ENCODE peak calls at places on chromosomes 6 and 20, in ten cellular contexts. One of them, this sample, is unnamed.
A peak's percentile ranks its signal among the peaks of the same experiment; 100 is the strongest.

GRCh38 chr6:125858427-125859320 is 67.9 kb downstream of the NCOA7 start:
- DNase-seq in ovary: peak; percentile 57
- DNase-seq in retinal pigment epithelial cell: no peak
- DNase-seq in brain microvascular endothelial cell: peak; percentile 51
- DNase-seq in IMR-90: peak; percentile 80
- DNase-seq in psoas muscle: no peak
- DNase-seq in GM12865: peak; percentile 79
- DNase-seq in right lobe of liver: peak; percentile 70
- DNase-seq in ascending aorta: no peak
- DNase-seq in left ventricle myocardium inferior: no peak
- DNase-seq in this sample: peak; percentile 86

GRCh38 chr6:140178550-140179334 is 804.3 kb upstream of the CITED2 start:
- DNase-seq in ovary: no peak
- DNase-seq in retinal pigment epithelial cell: no peak
- DNase-seq in brain microvascular endothelial cell: peak; percentile 40
- DNase-seq in IMR-90: peak; percentile 81
- DNase-seq in psoas muscle: no peak
- DNase-seq in GM12865: no peak
- DNase-seq in right lobe of liver: no peak
- DNase-seq in ascending aorta: no peak
- DNase-seq in left ventricle myocardium inferior: no peak
- DNase-seq in this sample: peak; percentile 17

GRCh38 chr20:36481380-36482043 is 59.8 kb upstream of the MYL9 start:
- DNase-seq in ovary: no peak
- DNase-seq in retinal pigment epithelial cell: peak; percentile 41
- DNase-seq in brain microvascular endothelial cell: no peak
- DNase-seq in IMR-90: no peak
- DNase-seq in psoas muscle: no peak
- DNase-seq in GM12865: no peak
- DNase-seq in right lobe of liver: no peak
- DNase-seq in ascending aorta: no peak
- DNase-seq in left ventricle myocardium inferior: no peak
- DNase-seq in this sample: no peak

GRCh38 chr20:1463971-1464570 is 2.6 kb downstream of the NSFL1C start:
- DNase-seq in ovary: no peak
- DNase-seq in retinal pigment epithelial cell: no peak
- DNase-seq in brain microvascular endothelial cell: no peak
- DNase-seq in IMR-90: no peak
- DNase-seq in psoas muscle: no peak
- DNase-seq in GM12865: no peak
- DNase-seq in right lobe of liver: no peak
- DNase-seq in ascending aorta: no peak
- DNase-seq in left ventricle myocardium inferior: no peak
- DNase-seq in this sample: no peak

GRCh38 chr6:41737591-41738130 is 2.3 kb upstream of the TFEB start:
- DNase-seq in ovary: no peak
- DNase-seq in retinal pigment epithelial cell: no peak
- DNase-seq in brain microvascular endothelial cell: no peak
- DNase-seq in IMR-90: no peak
- DNase-seq in psoas muscle: no peak
- DNase-seq in GM12865: no peak
- DNase-seq in right lobe of liver: no peak
- DNase-seq in ascending aorta: no peak
- DNase-seq in left ventricle myocardium inferior: no peak
- DNase-seq in this sample: no peak

GRCh38 chr6:52503853-52504777 is 72.7 kb downstream of the TRAM2 start:
- DNase-seq in ovary: peak; percentile 59
- DNase-seq in retinal pigment epithelial cell: peak; percentile 72
- DNase-seq in brain microvascular endothelial cell: peak; percentile 85
- DNase-seq in IMR-90: peak; percentile 72
- DNase-seq in psoas muscle: peak; percentile 97
- DNase-seq in GM12865: no peak
- DNase-seq in right lobe of liver: peak; percentile 79
- DNase-seq in ascending aorta: peak; percentile 93
- DNase-seq in left ventricle myocardium inferior: peak; percentile 90
- DNase-seq in this sample: peak; percentile 99

GRCh38 chr6:220736-221475 is 71.4 kb upstream of the DUSP22 start:
- DNase-seq in ovary: no peak
- DNase-seq in retinal pigment epithelial cell: no peak
- DNase-seq in brain microvascular endothelial cell: no peak
- DNase-seq in IMR-90: peak; percentile 72
- DNase-seq in psoas muscle: no peak
- DNase-seq in GM12865: peak; percentile 90
- DNase-seq in right lobe of liver: no peak
- DNase-seq in ascending aorta: peak; percentile 13
- DNase-seq in left ventricle myocardium inferior: no peak
- DNase-seq in this sample: no peak

GRCh38 chr20:22127587-22127986 is 422.1 kb downstream of the PAX1 start:
- DNase-seq in ovary: no peak
- DNase-seq in retinal pigment epithelial cell: no peak
- DNase-seq in brain microvascular endothelial cell: no peak
- DNase-seq in IMR-90: no peak
- DNase-seq in psoas muscle: no peak
- DNase-seq in GM12865: no peak
- DNase-seq in right lobe of liver: no peak
- DNase-seq in ascending aorta: no peak
- DNase-seq in left ventricle myocardium inferior: no peak
- DNase-seq in this sample: no peak

GRCh38 chr6:109713097-109713496 is 22.0 kb downstream of the FIG4 start:
- DNase-seq in ovary: no peak
- DNase-seq in retinal pigment epithelial cell: no peak
- DNase-seq in brain microvascular endothelial cell: no peak
- DNase-seq in IMR-90: no peak
- DNase-seq in psoas muscle: peak; percentile 47
- DNase-seq in GM12865: no peak
- DNase-seq in right lobe of liver: no peak
- DNase-seq in ascending aorta: no peak
- DNase-seq in left ventricle myocardium inferior: no peak
- DNase-seq in this sample: peak; percentile 14

DNA sequence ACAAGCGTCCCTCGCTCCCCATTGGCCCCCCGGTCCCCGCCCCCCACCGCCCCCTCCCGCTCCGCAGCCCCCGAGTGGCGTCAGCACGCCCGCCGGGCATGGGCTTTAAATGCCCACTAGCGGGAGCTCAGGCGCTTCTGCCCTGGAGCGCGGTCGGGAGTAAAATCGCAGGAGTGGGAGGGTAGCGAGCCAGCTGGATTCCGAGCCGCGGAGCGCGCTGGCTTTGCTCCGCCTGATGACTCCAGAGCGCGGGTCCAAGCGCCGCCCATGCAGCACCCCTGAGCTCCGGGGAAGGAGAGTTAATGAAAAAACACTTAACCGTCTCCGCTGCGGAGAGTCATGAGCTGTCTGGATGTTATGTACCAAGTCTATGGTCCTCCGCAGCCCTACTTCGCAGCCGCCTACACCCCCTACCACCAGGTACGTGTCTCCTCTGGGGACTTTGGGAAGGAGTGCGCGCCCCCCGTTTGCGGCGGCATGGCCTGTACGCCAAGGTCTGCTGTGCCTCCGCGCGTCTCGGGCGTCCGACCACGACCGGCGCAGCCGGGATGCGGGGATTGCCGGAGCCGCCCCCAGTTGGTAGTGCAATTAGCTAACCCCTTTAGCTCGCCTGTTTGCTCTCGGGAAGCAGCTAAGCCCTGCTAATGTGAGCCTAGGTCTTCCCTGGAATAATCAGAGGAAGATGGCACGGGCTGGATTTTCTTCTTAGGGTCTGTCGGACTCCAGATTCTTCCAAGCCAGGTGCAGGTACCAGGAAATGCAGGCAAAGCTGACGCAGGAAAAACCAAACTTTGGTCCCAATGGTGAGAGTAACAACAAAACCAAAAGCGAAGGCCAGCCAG is at the start of gene VGLL2:
- DNase-seq in ovary: no peak
- DNase-seq in retinal pigment epithelial cell: no peak
- DNase-seq in brain microvascular endothelial cell: no peak
- DNase-seq in IMR-90: peak; percentile 18
- DNase-seq in psoas muscle: peak; percentile 94
- DNase-seq in GM12865: no peak
- DNase-seq in right lobe of liver: peak; percentile 47
- DNase-seq in ascending aorta: no peak
- DNase-seq in left ventricle myocardium inferior: peak; percentile 27
- DNase-seq in this sample: peak; percentile 23
- TF ChIP-seq CTCF in ovary: no peak
- TF ChIP-seq CTCF in retinal pigment epithelial cell: peak; percentile 12
- TF ChIP-seq CTCF in brain microvascular endothelial cell: peak; percentile 22
- TF ChIP-seq CTCF in IMR-90: no peak
- TF ChIP-seq CTCF in psoas muscle: peak; percentile 41
- TF ChIP-seq CTCF in GM12865: no peak
- TF ChIP-seq CTCF in right lobe of liver: peak; percentile 19
- TF ChIP-seq CTCF in ascending aorta: no peak
- TF ChIP-seq CTCF in left ventricle myocardium inferior: peak; percentile 36
- TF ChIP-seq CTCF in this sample: no peak

GRCh38 chr6:137040393-137040792 is 4.4 kb downstream of the IL20RA start:
- DNase-seq in ovary: no peak
- DNase-seq in retinal pigment epithelial cell: no peak
- DNase-seq in brain microvascular endothelial cell: no peak
- DNase-seq in IMR-90: no peak
- DNase-seq in psoas muscle: no peak
- DNase-seq in GM12865: no peak
- DNase-seq in right lobe of liver: no peak
- DNase-seq in ascending aorta: no peak
- DNase-seq in left ventricle myocardium inferior: no peak
- DNase-seq in this sample: no peak
- TF ChIP-seq CTCF in ovary: no peak
- TF ChIP-seq CTCF in retinal pigment epithelial cell: peak; percentile 19
- TF ChIP-seq CTCF in brain microvascular endothelial cell: peak; percentile 27
- TF ChIP-seq CTCF in IMR-90: no peak
- TF ChIP-seq CTCF in psoas muscle: no peak
- TF ChIP-seq CTCF in GM12865: no peak
- TF ChIP-seq CTCF in right lobe of liver: no peak
- TF ChIP-seq CTCF in ascending aorta: no peak
- TF ChIP-seq CTCF in left ventricle myocardium inferior: no peak
- TF ChIP-seq CTCF in this sample: no peak

GRCh38 chr6:138277835-138278234 is 59.5 kb upstream of the PBOV1 start:
- DNase-seq in ovary: no peak
- DNase-seq in retinal pigment epithelial cell: no peak
- DNase-seq in brain microvascular endothelial cell: no peak
- DNase-seq in IMR-90: no peak
- DNase-seq in psoas muscle: no peak
- DNase-seq in GM12865: no peak
- DNase-seq in right lobe of liver: no peak
- DNase-seq in ascending aorta: no peak
- DNase-seq in left ventricle myocardium inferior: no peak
- DNase-seq in this sample: no peak

GRCh38 chr6:138272543-138273305 is 54.4 kb upstream of the PBOV1 start:
- DNase-seq in ovary: no peak
- DNase-seq in retinal pigment epithelial cell: peak; percentile 63
- DNase-seq in brain microvascular endothelial cell: peak; percentile 30
- DNase-seq in IMR-90: peak; percentile 45
- DNase-seq in psoas muscle: no peak
- DNase-seq in GM12865: no peak
- DNase-seq in right lobe of liver: no peak
- DNase-seq in ascending aorta: no peak
- DNase-seq in left ventricle myocardium inferior: no peak
- DNase-seq in this sample: peak; percentile 4

GRCh38 chr6:138275976-138276375 is 57.7 kb upstream of the PBOV1 start:
- DNase-seq in ovary: no peak
- DNase-seq in retinal pigment epithelial cell: no peak
- DNase-seq in brain microvascular endothelial cell: no peak
- DNase-seq in IMR-90: no peak
- DNase-seq in psoas muscle: no peak
- DNase-seq in GM12865: no peak
- DNase-seq in right lobe of liver: no peak
- DNase-seq in ascending aorta: no peak
- DNase-seq in left ventricle myocardium inferior: no peak
- DNase-seq in this sample: no peak

DNA sequence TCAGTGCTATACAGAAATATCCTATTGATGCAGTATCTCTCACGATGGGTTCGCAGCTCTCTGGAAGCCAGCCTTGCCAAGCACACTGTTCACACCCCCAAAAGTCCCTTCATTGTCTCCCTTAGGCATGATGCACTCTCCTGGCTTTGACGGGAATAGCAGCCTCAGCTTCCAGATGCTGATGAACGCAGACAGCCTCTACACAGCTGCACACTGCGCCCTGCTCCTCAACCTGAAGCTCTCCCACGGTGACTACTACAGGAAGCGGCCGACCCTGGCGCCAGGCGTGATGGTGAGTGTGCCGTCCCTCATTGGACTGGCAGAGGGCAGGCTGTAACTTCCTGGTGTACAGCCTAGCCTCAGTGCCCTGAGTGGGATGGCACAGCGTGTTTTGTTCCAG is 60.0 kb upstream of the PBOV1 start:
- DNase-seq in ovary: peak; percentile 21
- DNase-seq in retinal pigment epithelial cell: no peak
- DNase-seq in brain microvascular endothelial cell: peak; percentile 34
- DNase-seq in IMR-90: peak; percentile 2
- DNase-seq in psoas muscle: no peak
- DNase-seq in GM12865: peak; percentile 9
- DNase-seq in right lobe of liver: peak; percentile 56
- DNase-seq in ascending aorta: no peak
- DNase-seq in left ventricle myocardium inferior: no peak
- DNase-seq in this sample: peak; percentile 21
- TF ChIP-seq CTCF in ovary: no peak
- TF ChIP-seq CTCF in retinal pigment epithelial cell: peak; percentile 37
- TF ChIP-seq CTCF in brain microvascular endothelial cell: peak; percentile 71
- TF ChIP-seq CTCF in IMR-90: no peak
- TF ChIP-seq CTCF in psoas muscle: no peak
- TF ChIP-seq CTCF in GM12865: peak; percentile 20
- TF ChIP-seq CTCF in right lobe of liver: peak; percentile 54
- TF ChIP-seq CTCF in ascending aorta: no peak
- TF ChIP-seq CTCF in left ventricle myocardium inferior: peak; percentile 62
- TF ChIP-seq CTCF in this sample: no peak

GRCh38 chr20:58481541-58482021 is 33.6 kb downstream of the APCDD1L start:
- DNase-seq in ovary: no peak
- DNase-seq in retinal pigment epithelial cell: no peak
- DNase-seq in brain microvascular endothelial cell: peak; percentile 6
- DNase-seq in IMR-90: no peak
- DNase-seq in psoas muscle: peak; percentile 70
- DNase-seq in GM12865: peak; percentile 60
- DNase-seq in right lobe of liver: peak; percentile 70
- DNase-seq in ascending aorta: no peak
- DNase-seq in left ventricle myocardium inferior: no peak
- DNase-seq in this sample: peak; percentile 53

GRCh38 chr20:58482416-58482815 is 32.8 kb downstream of the APCDD1L start:
- DNase-seq in ovary: no peak
- DNase-seq in retinal pigment epithelial cell: no peak
- DNase-seq in brain microvascular endothelial cell: peak; percentile 32
- DNase-seq in IMR-90: peak; percentile 6
- DNase-seq in psoas muscle: no peak
- DNase-seq in GM12865: no peak
- DNase-seq in right lobe of liver: no peak
- DNase-seq in ascending aorta: peak; percentile 19
- DNase-seq in left ventricle myocardium inferior: no peak
- DNase-seq in this sample: no peak

GRCh38 chr20:58485326-58485725 is 29.9 kb downstream of the APCDD1L start:
- DNase-seq in ovary: no peak
- DNase-seq in retinal pigment epithelial cell: no peak
- DNase-seq in brain microvascular endothelial cell: no peak
- DNase-seq in IMR-90: peak; percentile 10
- DNase-seq in psoas muscle: no peak
- DNase-seq in GM12865: no peak
- DNase-seq in right lobe of liver: no peak
- DNase-seq in ascending aorta: no peak
- DNase-seq in left ventricle myocardium inferior: no peak
- DNase-seq in this sample: no peak

GRCh38 chr20:58483051-58483450 is 32.1 kb downstream of the APCDD1L start:
- DNase-seq in ovary: no peak
- DNase-seq in retinal pigment epithelial cell: no peak
- DNase-seq in brain microvascular endothelial cell: no peak
- DNase-seq in IMR-90: no peak
- DNase-seq in psoas muscle: no peak
- DNase-seq in GM12865: no peak
- DNase-seq in right lobe of liver: no peak
- DNase-seq in ascending aorta: no peak
- DNase-seq in left ventricle myocardium inferior: no peak
- DNase-seq in this sample: no peak

GRCh38 chr20:58483470-58483869 is 31.7 kb downstream of the APCDD1L start:
- DNase-seq in ovary: no peak
- DNase-seq in retinal pigment epithelial cell: no peak
- DNase-seq in brain microvascular endothelial cell: no peak
- DNase-seq in IMR-90: no peak
- DNase-seq in psoas muscle: no peak
- DNase-seq in GM12865: no peak
- DNase-seq in right lobe of liver: no peak
- DNase-seq in ascending aorta: no peak
- DNase-seq in left ventricle myocardium inferior: no peak
- DNase-seq in this sample: no peak
- TF ChIP-seq CTCF in ovary: no peak
- TF ChIP-seq CTCF in retinal pigment epithelial cell: no peak
- TF ChIP-seq CTCF in brain microvascular endothelial cell: no peak
- TF ChIP-seq CTCF in IMR-90: no peak
- TF ChIP-seq CTCF in psoas muscle: no peak
- TF ChIP-seq CTCF in GM12865: no peak
- TF ChIP-seq CTCF in right lobe of liver: no peak
- TF ChIP-seq CTCF in ascending aorta: no peak
- TF ChIP-seq CTCF in left ventricle myocardium inferior: no peak
- TF ChIP-seq CTCF in this sample: no peak

This sample was measured in MCF 10A.